ENCODE peak calls at places on chromosomes 12 and 14, in ten cellular contexts. V is heart right ventricle, O is glutamatergic neuron, L is fibroblast of the aortic adventitia, T is WERI-Rb-1, F is testis, P is IMR-90, X is lower lobe of right lung, Y is endodermal cell, Z is foreskin fibroblast. K is an unnamed sample.

GRCh38 chr14:94129111-94129757 is at the start of gene IFI27L2:
- DNase-seq in V (peak; percentile 86), O (peak; percentile 75), L (peak; percentile 78), T (peak; percentile 81), F (peak; percentile 89), P (peak; percentile 73), X (peak; percentile 77), Y (peak; percentile 96), Z (peak; percentile 81), K (peak; percentile 75)

GRCh38 chr12:54040148-54040494 is 7.3 kb downstream of the HOXC5 start:
- DNase-seq in V (no peak), O (no peak), L (no peak), T (no peak), F (peak; percentile 72), P (no peak), X (no peak), Y (peak; percentile 73), Z (no peak), K (no peak)

GRCh38 chr12:71139153-71139735 is 18.6 kb downstream of the TSPAN8 start:
- DNase-seq in V (no peak), O (no peak), L (no peak), T (no peak), F (no peak), P (no peak), X (no peak), Y (no peak), Z (no peak), K (no peak)

GRCh38 chr12:124684971-124685688 is 117.7 kb upstream of the NCOR2 start:
- DNase-seq in V (no peak), O (no peak), L (peak; percentile 93), T (no peak), F (peak; percentile 56), P (peak; percentile 69), X (no peak), Y (peak; percentile 70), Z (peak; percentile 61), K (no peak)

GRCh38 chr14:53093206-53093605 is 59.9 kb downstream of the DDHD1 start:
- DNase-seq in V (no peak), O (no peak), L (peak; percentile 81), T (no peak), F (no peak), P (peak; percentile 64), X (no peak), Y (no peak), Z (peak; percentile 32), K (no peak)

GRCh38 chr12:125734137-125734536 is 668.9 kb downstream of the AACS start:
- DNase-seq in V (no peak), O (no peak), L (no peak), T (no peak), F (no peak), P (no peak), X (no peak), Y (peak; percentile 62), Z (no peak), K (no peak)

GRCh38 chr14:100534528-100535286 is 52.5 kb downstream of the BEGAIN start:
- DNase-seq in V (peak; percentile 1), O (peak; percentile 13), L (no peak), T (peak; percentile 5), F (peak; percentile 67), P (no peak), X (peak; percentile 37), Y (peak; percentile 61), Z (no peak), K (no peak)

GRCh38 chr12:77062846-77063461 is 2.4 kb downstream of the E2F7 start:
- DNase-seq in V (peak; percentile 37), O (no peak), L (peak; percentile 76), T (no peak), F (no peak), P (peak; percentile 87), X (no peak), Y (no peak), Z (peak; percentile 49), K (no peak)

GRCh38 chr14:88542857-88543795 is 11.7 kb downstream of the PTPN21 start:
- DNase-seq in V (no peak), O (no peak), L (no peak), T (no peak), F (no peak), P (no peak), X (no peak), Y (no peak), Z (no peak), K (no peak)

GRCh38 chr12:14931791-14932560 is 6.4 kb downstream of the ERP27 start:
- DNase-seq in V (no peak), O (no peak), L (no peak), T (no peak), F (no peak), P (no peak), X (no peak), Y (no peak), Z (no peak), K (no peak)

GRCh38 chr12:48668996-48669395 is 13.0 kb downstream of the KANSL2 start:
- DNase-seq in V (no peak), O (no peak), L (no peak), T (no peak), F (no peak), P (no peak), X (no peak), Y (no peak), Z (no peak), K (no peak)

GRCh38 chr12:125240717-125241116 is 175.5 kb downstream of the AACS start:
- DNase-seq in V (no peak), O (no peak), L (no peak), T (no peak), F (no peak), P (no peak), X (no peak), Y (no peak), Z (no peak), K (no peak)

GRCh38 chr14:64196668-64197411 is 97.3 kb downstream of the ESR2 start:
- DNase-seq in V (peak; percentile 64), O (peak; percentile 82), L (peak; percentile 41), T (peak; percentile 81), F (peak; percentile 85), P (peak; percentile 64), X (peak; percentile 77), Y (peak; percentile 90), Z (peak; percentile 36), K (no peak)

GRCh38 chr12:40031965-40032364 is 73.9 kb downstream of the SLC2A13 start:
- DNase-seq in V (no peak), O (no peak), L (no peak), T (no peak), F (no peak), P (no peak), X (no peak), Y (no peak), Z (no peak), K (no peak)

GRCh38 chr14:95117937-95118726 is 39.2 kb downstream of the DICER1 start:
- DNase-seq in V (no peak), O (no peak), L (no peak), T (no peak), F (no peak), P (peak; percentile 8), X (no peak), Y (no peak), Z (no peak), K (no peak)

GRCh38 chr12:1934831-1935230 is 16.4 kb upstream of the CACNA2D4 start:
- DNase-seq in V (no peak), O (no peak), L (no peak), T (no peak), F (no peak), P (no peak), X (no peak), Y (peak; percentile 42), Z (no peak), K (no peak)

GRCh38 chr14:88790501-88791251 is 2.1 kb downstream of the EML5 start:
- DNase-seq in V (no peak), O (no peak), L (no peak), T (no peak), F (no peak), P (no peak), X (no peak), Y (no peak), Z (no peak), K (no peak)

DNA sequence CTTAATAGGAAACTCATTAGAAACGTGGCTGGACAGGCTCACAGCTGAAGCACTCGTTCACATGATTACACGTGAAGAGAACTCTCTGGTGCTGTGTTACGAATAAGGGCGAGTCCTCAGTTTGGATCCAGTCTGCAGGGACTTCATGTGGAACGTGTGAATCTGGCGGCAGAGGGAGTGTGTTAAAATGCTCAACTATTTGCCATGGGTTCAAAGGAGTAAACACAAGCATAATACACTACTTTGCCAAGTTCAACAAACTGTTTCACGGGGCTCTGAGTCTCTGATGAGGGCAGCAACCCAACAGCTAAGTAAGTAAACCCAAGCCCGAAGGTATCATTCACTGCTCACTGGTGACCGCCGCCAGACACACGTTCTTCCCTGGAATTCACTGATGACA is 42.4 kb downstream of the NUAK1 start:
- DNase-seq in V (no peak), O (no peak), L (peak; percentile 54), T (no peak), F (peak; percentile 73), P (no peak), X (no peak), Y (peak; percentile 41), Z (no peak), K (no peak)
- TF ChIP-seq CTCF in V (no peak), O (no peak), L (no peak), T (no peak), F (no peak), P (no peak), X (no peak), Y (no peak), Z (no peak), K (no peak)

DNA sequence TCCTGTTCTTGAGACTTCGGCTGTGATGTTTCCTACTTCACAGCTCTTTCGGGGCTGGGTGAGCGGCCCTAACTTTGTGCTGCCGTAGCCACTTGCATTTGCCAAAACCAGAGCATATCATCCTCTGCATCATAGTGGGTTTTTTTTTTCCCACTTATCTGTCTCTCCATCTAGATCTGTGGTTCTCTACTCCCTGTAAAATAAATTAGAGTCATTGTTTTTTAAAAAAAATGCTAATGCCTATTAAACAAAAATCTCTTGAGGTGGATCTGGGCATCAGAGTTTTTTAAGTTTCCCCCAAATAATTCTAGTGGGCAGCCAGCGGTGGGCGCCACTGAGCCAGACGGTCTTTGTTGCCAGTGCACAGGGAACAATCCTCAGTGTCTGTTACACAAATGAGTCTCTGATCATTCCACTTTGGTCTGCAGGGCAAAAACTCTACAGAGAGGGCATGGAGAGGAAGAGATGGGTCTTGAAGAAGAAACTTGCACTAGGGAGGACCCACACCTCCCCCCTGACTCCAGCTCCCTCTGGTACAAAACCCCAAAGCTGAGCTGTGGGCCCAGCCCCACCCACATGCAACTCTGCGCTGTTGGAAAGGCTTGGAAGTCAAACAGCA is 62.4 kb upstream of the BCL2L14 start:
- DNase-seq in V (no peak), O (peak; percentile 32), L (no peak), T (no peak), F (no peak), P (no peak), X (no peak), Y (peak; percentile 73), Z (no peak), K (no peak)
- TF ChIP-seq CTCF in V (peak; percentile 11), O (peak; percentile 55), L (no peak), T (peak; percentile 57), F (peak; percentile 42), P (peak; percentile 18), X (peak; percentile 34), Y (peak; percentile 86), Z (peak; percentile 7), K (no peak)

GRCh38 chr14:69152944-69153847 is at the start of gene DCAF5:
- DNase-seq in V (peak; percentile 93), O (peak; percentile 91), L (peak; percentile 90), T (peak; percentile 97), F (peak; percentile 96), P (peak; percentile 93), X (peak; percentile 98), Y (peak; percentile 96), Z (peak; percentile 94), K (peak; percentile 83)
- TF ChIP-seq CTCF in V (no peak), O (no peak), L (no peak), T (no peak), F (no peak), P (no peak), X (no peak), Y (no peak), Z (no peak), K (no peak)

GRCh38 chr14:106491851-106492250 is 965.5 kb downstream of the TMEM121 start:
- DNase-seq in V (no peak), O (no peak), L (no peak), T (peak; percentile 39), F (peak; percentile 54), P (no peak), X (no peak), Y (peak; percentile 59), Z (no peak), K (no peak)
- TF ChIP-seq CTCF in V (no peak), O (no peak), L (no peak), T (peak; percentile 79), F (peak; percentile 24), P (no peak), X (peak; percentile 36), Y (peak; percentile 51), Z (no peak), K (no peak)